ENCODE peak calls at places on chromosomes 6 and 20, in seven cellular contexts. J is ascending aorta; K is activated T-cell treated with anti-CD3 and anti-CD28 coated beads, Interleukin-2, amount 50 U/mL, for 4 hours; H is osteocyte; A is DMS 273 treated with DMSO at 0.1 percent for 48 hours; O is NCI-H1092; P is HTR-8/SVneo. Y is an unnamed sample.
A peak's percentile ranks its signal among the peaks of the same experiment; 100 is the strongest.

GRCh38 chr6:133623621-133624020 is 265.3 kb upstream of the TCF21 start:
- DNase-seq in P (no peak), J (no peak), H (no peak), K (no peak), O (no peak), A (no peak), Y (no peak)

GRCh38 chr20:50427740-50428462 is 82.3 kb upstream of the PTPN1 start:
- DNase-seq in A (no peak), O (no peak), K (no peak), P (no peak), J (peak; percentile 78), H (no peak), Y (no peak)

GRCh38 chr6:127481628-127482027 is 22.4 kb upstream of the KIAA0408 start:
- DNase-seq in A (no peak), K (no peak), P (no peak), O (no peak), H (no peak), J (no peak), Y (peak; percentile 73)

GRCh38 chr20:22762576-22763256 is 178.3 kb upstream of the FOXA2 start:
- DNase-seq in A (no peak), J (no peak), H (no peak), O (no peak), K (no peak), P (no peak), Y (peak; percentile 58)

GRCh38 chr20:58274384-58274783 is 35.1 kb upstream of the RAB22A start:
- DNase-seq in A (no peak), J (no peak), K (no peak), P (no peak), H (no peak), O (no peak), Y (no peak)

GRCh38 chr20:49937023-49937929 is 1.1 kb downstream of the RNF114 start:
- DNase-seq in A (no peak), H (no peak), K (no peak), P (no peak), J (no peak), O (no peak), Y (peak; percentile 79)

GRCh38 chr6:7901056-7901455 is 9.5 kb downstream of the TXNDC5 start:
- DNase-seq in K (no peak), O (no peak), H (no peak), J (no peak), A (no peak), P (no peak), Y (no peak)

GRCh38 chr20:23643665-23644064 is 5.9 kb upstream of the CST3 start:
- DNase-seq in A (no peak), P (no peak), J (no peak), H (no peak), K (no peak), O (no peak), Y (no peak)

GRCh38 chr6:84052204-84052882 is 18.8 kb downstream of the MRAP2 start:
- DNase-seq in H (peak; percentile 90), K (no peak), P (peak; percentile 46), A (peak; percentile 89), O (peak; percentile 83), J (peak; percentile 85), Y (peak; percentile 5)

GRCh38 chr6:20575691-20576451 is 41.6 kb downstream of the CDKAL1 start:
- DNase-seq in H (no peak), J (no peak), O (no peak), K (no peak), P (no peak), A (no peak), Y (no peak)

GRCh38 chr20:31566332-31566657 is 38.8 kb upstream of the ID1 start:
- DNase-seq in O (no peak), A (no peak), H (no peak), J (no peak), K (no peak), P (no peak), Y (no peak)

GRCh38 chr6:158655569-158656450 is 6.0 kb downstream of the SYTL3 start:
- DNase-seq in O (peak; percentile 58), J (peak; percentile 59), A (no peak), H (peak; percentile 68), P (no peak), K (no peak), Y (no peak)

GRCh38 chr20:46130534-46130933 is 12.4 kb downstream of the CD40 start:
- DNase-seq in J (no peak), A (peak; percentile 80), K (no peak), P (no peak), H (no peak), O (peak; percentile 46), Y (no peak)

GRCh38 chr20:25278636-25279361 is 30.9 kb downstream of the PYGB start:
- DNase-seq in J (peak; percentile 59), K (no peak), P (no peak), A (no peak), H (no peak), O (no peak), Y (no peak)

GRCh38 chr20:5316188-5317158 is at the start of gene PROKR2:
- DNase-seq in H (no peak), P (no peak), J (no peak), K (no peak), A (no peak), O (no peak), Y (no peak)

GRCh38 chr6:85364354-85364753 is 85.5 kb upstream of the NT5E start:
- DNase-seq in J (no peak), H (no peak), O (no peak), K (no peak), A (no peak), P (peak; percentile 41), Y (peak; percentile 58)

GRCh38 chr6:45327956-45328522 is at the start of gene RUNX2:
- DNase-seq in P (no peak), H (no peak), K (no peak), O (no peak), A (no peak), J (no peak), Y (no peak)

GRCh38 chr6:13407709-13408695 is 79.4 kb downstream of the GFOD1 start:
- DNase-seq in A (no peak), J (no peak), H (no peak), P (peak; percentile 51), K (no peak), O (no peak), Y (peak; percentile 81)

GRCh38 chr6:36851149-36851614 is 11.9 kb upstream of the CPNE5 start:
- DNase-seq in P (peak; percentile 62), J (peak; percentile 82), O (peak; percentile 31), A (peak; percentile 13), K (peak; percentile 13), H (no peak), Y (peak; percentile 47)

GRCh38 chr20:38968090-38968489 is 5.9 kb downstream of the DHX35 start:
- DNase-seq in P (no peak), K (no peak), A (no peak), J (no peak), H (no peak), O (no peak), Y (no peak)

GRCh38 chr6:52305385-52305784 is 20.8 kb upstream of the MCM3 start:
- DNase-seq in P (no peak), K (no peak), H (no peak), J (no peak), O (no peak), A (no peak), Y (no peak)

GRCh38 chr6:22980446-22980845 is 411.1 kb downstream of the HDGFL1 start:
- DNase-seq in O (no peak), J (no peak), P (no peak), A (no peak), H (no peak), K (no peak), Y (peak; percentile 2)

GRCh38 chr20:45822863-45823262 is 4.2 kb downstream of the TNNC2 start:
- DNase-seq in O (peak; percentile 19), P (peak; percentile 74), A (peak; percentile 42), H (no peak), J (no peak), K (no peak), Y (peak; percentile 68)

GRCh38 chr20:38387953-38388352 is 41.7 kb downstream of the LBP start:
- DNase-seq in O (no peak), H (no peak), A (no peak), K (no peak), P (no peak), J (no peak), Y (no peak)

GRCh38 chr20:14604143-14604542 is 266.7 kb upstream of the FLRT3 start:
- DNase-seq in A (no peak), J (no peak), H (no peak), P (no peak), K (no peak), O (no peak), Y (no peak)